ENCODE peak calls at places on chromosomes 7 and 10, in six cellular contexts. F is T-helper 1 cell; W is activated T-cell treated with anti-CD3 and anti-CD28 coated beads, Interleukin-2, amount 50 U/mL, for 4 hours; S is stimulated activated CD8-positive, alpha-beta memory T cell treated with anti-CD3 and anti-CD28 coated beads, Interleukin-4, amount 100 ng/mL, for 48 hours; Q is SW 1271; V is prostate gland. H is an unnamed sample.

GRCh38 chr7:2006921-2007381 is 225.8 kb downstream of the MAD1L1 start:
- DNase-seq in S (no peak), Q (no peak), F (no peak), V (no peak), W (peak), H (peak)

GRCh38 chr10:88147000-88147798 is 283.8 kb downstream of the PTEN start:
- DNase-seq in V (no peak), F (no peak), Q (no peak), S (no peak), W (no peak), H (no peak)

GRCh38 chr10:83544049-83544448 is 595.3 kb upstream of the GHITM start:
- DNase-seq in S (no peak), W (no peak), V (no peak), Q (no peak), F (no peak), H (no peak)

GRCh38 chr7:94011714-94012353 is 7.7 kb upstream of the BET1 start:
- DNase-seq in W (no peak), Q (no peak), S (no peak), F (no peak), V (no peak), H (no peak)

GRCh38 chr10:75209325-75210192 is 1.0 kb upstream of the VDAC2 start:
- DNase-seq in W (peak), V (peak), S (peak), F (peak), Q (peak), H (peak)

GRCh38 chr10:95391164-95391563 is 100.4 kb upstream of the PDLIM1 start:
- DNase-seq in V (no peak), Q (no peak), S (no peak), W (no peak), F (no peak), H (no peak)

GRCh38 chr7:166370-167060 is 25.9 kb upstream of the FAM20C start:
- DNase-seq in S (no peak), Q (no peak), V (no peak), W (no peak), F (no peak), H (no peak)

GRCh38 chr10:96752380-96752779 is 32.1 kb upstream of the PIK3AP1 start:
- DNase-seq in S (no peak), F (no peak), V (no peak), Q (no peak), W (no peak), H (no peak)

GRCh38 chr10:93458821-93459257 is 23.3 kb downstream of the MYOF start:
- DNase-seq in Q (peak), F (no peak), V (peak), S (peak), W (no peak), H (no peak)

GRCh38 chr7:141114141-141114664 is 40.3 kb downstream of the TMEM178B start:
- DNase-seq in S (no peak), W (no peak), F (no peak), Q (no peak), V (no peak), H (no peak)

GRCh38 chr10:11145498-11145855 is 127.8 kb downstream of the CELF2 start:
- DNase-seq in S (peak), Q (no peak), F (peak), V (no peak), W (no peak), H (peak)

GRCh38 chr10:128487517-128487916 is 361.3 kb upstream of the MKI67 start:
- DNase-seq in F (no peak), V (no peak), Q (no peak), W (no peak), S (no peak), H (no peak)

GRCh38 chr10:7763929-7764328 is 23.9 kb downstream of the KIN start:
- DNase-seq in W (no peak), F (no peak), V (no peak), S (no peak), Q (no peak), H (no peak)

GRCh38 chr10:22606164-22606614 is 108.2 kb downstream of the PIP4K2A start:
- DNase-seq in V (no peak), Q (no peak), F (no peak), S (no peak), W (no peak), H (peak)

GRCh38 chr10:95229724-95230627 is 35.9 kb downstream of the ACSM6 start:
- DNase-seq in V (no peak), Q (peak), F (no peak), W (no peak), S (no peak), H (no peak)

GRCh38 chr7:103651978-103652377 is 206.0 kb upstream of the SLC26A5 start:
- DNase-seq in V (no peak), S (no peak), F (no peak), Q (no peak), W (no peak), H (no peak)

GRCh38 chr10:44963772-44964633 is 4.4 kb downstream of the RASSF4 start:
- DNase-seq in Q (no peak), S (peak), W (no peak), V (peak), F (no peak), H (no peak)

GRCh38 chr7:98674461-98674860 is 57.4 kb downstream of the NPTX2 start:
- DNase-seq in V (no peak), F (no peak), S (no peak), W (no peak), Q (no peak), H (no peak)

GRCh38 chr7:112481833-112482669 is 1.3 kb downstream of the LSMEM1 start:
- DNase-seq in F (no peak), S (no peak), V (peak), Q (peak), W (no peak), H (no peak)

GRCh38 chr10:24821986-24822385 is 98.3 kb upstream of the ARHGAP21 start:
- DNase-seq in Q (peak), W (no peak), F (no peak), S (no peak), V (no peak), H (no peak)

GRCh38 chr10:92816106-92816505 is 32.2 kb upstream of the EXOC6 start:
- DNase-seq in S (no peak), V (no peak), Q (no peak), F (no peak), W (no peak), H (no peak)

GRCh38 chr10:120436431-120437142 is 20.4 kb upstream of the PLPP4 start:
- DNase-seq in S (no peak), V (no peak), F (no peak), W (no peak), Q (no peak), H (no peak)

GRCh38 chr7:129370812-129371211 is 63.4 kb upstream of the STRIP2 start:
- DNase-seq in Q (peak), V (no peak), S (no peak), F (no peak), W (no peak), H (no peak)

GRCh38 chr7:103648135-103648534 is 202.1 kb upstream of the SLC26A5 start:
- DNase-seq in F (no peak), S (no peak), Q (no peak), V (no peak), W (no peak), H (no peak)

GRCh38 chr7:156979711-156980110 is 30.2 kb downstream of the NOM1 start:
- DNase-seq in Q (no peak), W (no peak), S (no peak), V (no peak), F (no peak), H (peak)

GRCh38 chr10:71312840-71313789 is 5.9 kb upstream of the SLC29A3 start:
- DNase-seq in S (no peak), Q (no peak), F (no peak), W (no peak), V (peak), H (no peak)

GRCh38 chr10:129580897-129581296 is 113.9 kb downstream of the MGMT start:
- DNase-seq in V (no peak), S (no peak), Q (no peak), F (no peak), W (no peak), H (no peak)

GRCh38 chr10:132407846-132408278 is 10.9 kb downstream of the PWWP2B start:
- DNase-seq in S (no peak), W (no peak), Q (no peak), F (no peak), V (peak), H (no peak)

GRCh38 chr10:23439920-23440875 is 1.3 kb downstream of the OTUD1 start:
- DNase-seq in S (peak), W (peak), Q (no peak), F (peak), V (peak), H (peak)

GRCh38 chr10:122493761-122494160 is 32.4 kb downstream of the HTRA1 start:
- DNase-seq in F (no peak), Q (no peak), W (no peak), V (no peak), S (no peak), H (no peak)

GRCh38 chr7:106537119-106537518 is 123.8 kb downstream of the CCDC71L start:
- DNase-seq in V (no peak), S (no peak), F (no peak), W (no peak), Q (no peak), H (no peak)

GRCh38 chr7:6012355-6013104 is 3.5 kb downstream of the AIMP2 start:
- DNase-seq in Q (no peak), W (no peak), S (no peak), F (no peak), V (no peak), H (no peak)

GRCh38 chr7:84210301-84210700 is 15.7 kb upstream of the SEMA3A start:
- DNase-seq in F (no peak), W (no peak), S (no peak), V (no peak), Q (no peak), H (no peak)

GRCh38 chr7:148242271-148242801 is 348.2 kb upstream of the C7orf33 start:
- DNase-seq in S (no peak), W (no peak), Q (peak), V (peak), F (no peak), H (no peak)

GRCh38 chr10:125515571-125515970 is 167.4 kb downstream of the TEX36 start:
- DNase-seq in Q (no peak), V (no peak), S (no peak), F (no peak), W (no peak), H (no peak)

GRCh38 chr10:78934499-78934898 is 134.3 kb upstream of the ZMIZ1 start:
- DNase-seq in Q (no peak), F (no peak), S (no peak), V (no peak), W (no peak), H (no peak)